ENCODE peak calls at places on chromosomes 1 and 21, in four cellular contexts. M, R, F and L are unnamed samples. For H3K36me3, the result is how much of the 10 kb centered on the place peaks cover.

GRCh38 chr1:160453443-160453842 is 53.1 kb downstream of the VANGL2 start:
- DNase-seq in R (no peak), F (no peak), M (no peak), L (no peak)

GRCh38 chr1:38891753-38892152 is 10.4 kb upstream of the GJA9 start:
- DNase-seq in M (no peak), R (no peak), F (peak), L (no peak)

GRCh38 chr21:29642551-29643245 is 297.1 kb downstream of the GRIK1 start:
- DNase-seq in M (no peak), R (no peak), F (no peak), L (no peak)

GRCh38 chr1:21775985-21776562 is 6.9 kb downstream of the USP48 start:
- DNase-seq in R (no peak), F (no peak), M (no peak), L (no peak)

GRCh38 chr1:11707621-11708276 is 16.2 kb downstream of the DRAXIN start:
- DNase-seq in F (no peak), R (no peak), M (no peak), L (no peak)

GRCh38 chr1:3405974-3406867 is 48.2 kb upstream of the ARHGEF16 start:
- DNase-seq in R (no peak), M (no peak), F (no peak), L (no peak)

GRCh38 chr1:62530516-62531154 is 66.7 kb upstream of the ANGPTL3 start:
- DNase-seq in R (peak), F (peak), M (no peak), L (peak)

GRCh38 chr1:40059292-40059959 is 18.9 kb downstream of the CAP1 start:
- DNase-seq in M (no peak), R (no peak), F (no peak), L (peak)

GRCh38 chr1:155932487-155932886 is 1.7 kb downstream of the KHDC4 start:
- DNase-seq in R (no peak), F (no peak), M (no peak), L (no peak)

GRCh38 chr1:180974236-180974635 is 48.4 kb downstream of the STX6 start:
- DNase-seq in M (no peak), R (no peak), F (peak), L (no peak)

GRCh38 chr1:180970333-180971079 is 52.2 kb downstream of the STX6 start:
- DNase-seq in R (no peak), M (no peak), F (no peak), L (no peak)

GRCh38 chr1:180969429-180969828 is 53.2 kb downstream of the STX6 start:
- DNase-seq in F (no peak), R (no peak), M (no peak), L (no peak)

GRCh38 chr1:180973360-180973759 is 49.3 kb downstream of the STX6 start:
- DNase-seq in R (no peak), M (no peak), F (no peak), L (no peak)

GRCh38 chr1:180971273-180971997 is 51.2 kb downstream of the STX6 start:
- DNase-seq in R (no peak), F (no peak), M (no peak), L (no peak)
- H3K4me3 ChIP-seq in R (no peak), F (no peak), M (no peak), L (no peak)

DNA sequence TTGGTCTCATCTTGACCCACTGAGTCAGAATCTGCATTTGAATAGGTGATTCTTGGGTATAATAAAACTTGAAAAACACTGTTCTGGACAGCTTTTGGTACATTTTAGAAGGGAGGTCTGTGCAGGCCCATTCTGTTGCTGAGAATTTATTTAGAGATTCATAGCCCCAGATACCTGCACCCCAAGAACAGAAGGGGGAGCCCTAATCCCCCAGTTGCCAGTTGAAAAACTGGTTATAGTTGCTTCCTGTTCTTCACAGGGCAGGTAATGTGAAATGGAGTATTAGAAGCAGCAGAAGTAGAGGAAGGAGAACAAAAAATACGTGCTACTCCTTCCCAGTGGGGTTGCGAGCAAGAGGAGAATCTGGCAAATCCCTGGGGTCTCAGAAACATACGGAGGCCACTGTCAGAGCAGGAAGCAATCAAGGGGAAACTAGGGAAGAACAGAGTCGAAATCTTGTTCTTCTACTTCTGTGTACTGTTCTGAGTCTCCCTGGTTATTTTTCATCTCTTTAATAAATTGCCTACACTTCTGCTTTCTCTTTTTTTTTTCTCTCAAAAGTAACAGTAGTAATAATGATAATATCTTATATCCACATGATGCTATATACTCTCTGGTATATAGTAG is 4.6 kb upstream of the CLCA2 start:
- DNase-seq in F (peak), R (peak), M (no peak), L (no peak)
- TF ChIP-seq CTCF in F (peak), R (peak), M (peak), L (peak)

GRCh38 chr1:247322437-247322836 is 9.2 kb downstream of the ZNF496 start:
- DNase-seq in F (no peak), M (no peak), R (no peak), L (no peak)

GRCh38 chr1:247326601-247327135 is 5.0 kb downstream of the ZNF496 start:
- DNase-seq in F (no peak), M (no peak), R (no peak), L (no peak)

GRCh38 chr1:247324913-247325312 is 6.8 kb downstream of the ZNF496 start:
- DNase-seq in F (peak), R (no peak), M (no peak), L (no peak)

GRCh38 chr1:247322849-247323586 is 8.6 kb downstream of the ZNF496 start:
- DNase-seq in M (no peak), F (peak), R (no peak), L (no peak)

GRCh38 chr1:247324204-247324787 is 7.4 kb downstream of the ZNF496 start:
- DNase-seq in M (no peak), F (no peak), R (no peak), L (no peak)
- H3K36me3 ChIP-seq in M (under half), F (under half), R (half or more), L (under half)

GRCh38 chr1:170095976-170096725 is 21.7 kb upstream of the KIFAP3 start:
- DNase-seq in M (no peak), R (no peak), F (peak), L (no peak)
- H3K4me3 ChIP-seq in M (no peak), R (no peak), F (peak), L (no peak)

DNA sequence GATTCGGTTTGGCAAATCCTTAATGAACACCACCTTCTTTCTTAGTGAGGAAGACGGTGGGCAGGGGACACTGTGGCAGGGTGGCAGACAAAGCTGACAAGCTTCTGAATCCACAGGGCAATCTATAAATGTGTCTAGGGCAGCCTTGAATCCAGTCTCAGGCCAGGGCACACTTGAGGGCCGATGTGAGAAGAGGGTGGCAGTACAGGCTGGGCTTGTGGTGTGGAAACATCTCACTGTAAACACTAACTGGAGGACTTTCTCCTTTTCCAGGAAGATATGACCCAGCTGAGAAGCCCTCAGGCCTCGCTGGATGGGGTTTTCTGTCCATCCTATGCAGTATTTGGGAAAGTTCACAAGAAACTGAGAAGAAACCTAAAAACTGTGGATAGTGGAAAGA is 46.5 kb downstream of the PKP1 start:
- DNase-seq in M (no peak), R (no peak), F (no peak), L (no peak)
- TF ChIP-seq CTCF in M (no peak), R (no peak), F (no peak), L (no peak)

DNA sequence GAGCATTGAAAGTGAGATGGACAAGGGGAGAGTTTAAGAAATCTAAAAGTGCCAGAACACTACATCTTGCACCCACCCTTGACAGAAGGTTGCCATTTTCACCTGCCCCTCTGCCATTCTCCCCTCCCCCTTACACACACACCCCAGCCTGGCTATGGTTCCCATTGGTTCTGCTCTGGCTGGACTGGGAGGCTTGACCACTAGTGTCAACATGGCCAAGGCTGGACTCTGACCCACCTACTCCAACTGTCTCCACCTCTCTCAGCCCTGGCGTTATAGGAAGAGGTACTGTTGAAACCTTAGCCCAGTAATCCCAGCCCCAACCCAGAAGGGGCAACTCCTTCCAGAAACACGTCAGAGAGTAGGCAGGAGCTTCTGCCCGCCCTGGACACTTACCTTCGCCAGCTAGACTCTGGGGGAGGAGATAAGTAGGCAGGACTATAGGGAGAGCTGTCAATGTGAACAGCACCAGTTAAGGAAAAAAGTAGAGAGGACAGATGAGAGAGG is 4.5 kb downstream of the CRTC2 start:
- DNase-seq in R (no peak), M (no peak), F (no peak), L (no peak)
- H3K36me3 ChIP-seq in R (under half), M (under half), F (under half), L (under half)

GRCh38 chr21:25788677-25789076 is 53.9 kb downstream of the GABPA start:
- DNase-seq in F (no peak), R (no peak), M (no peak), L (no peak)

GRCh38 chr21:25791321-25791720 is 56.5 kb downstream of the GABPA start:
- DNase-seq in R (no peak), F (no peak), M (peak), L (no peak)

GRCh38 chr21:25790122-25790951 is 55.6 kb downstream of the GABPA start:
- DNase-seq in M (peak), F (peak), R (peak), L (peak)
- H3K4me3 ChIP-seq in M (peak), F (no peak), R (peak), L (peak)

GRCh38 chr1:64651841-64652240 is 93.0 kb upstream of the RAVER2 start:
- DNase-seq in F (no peak), R (no peak), M (no peak), L (no peak)

GRCh38 chr1:64650411-64650810 is 94.5 kb upstream of the RAVER2 start:
- DNase-seq in R (peak), F (no peak), M (no peak), L (no peak)

GRCh38 chr1:64653466-64653865 is 91.4 kb upstream of the RAVER2 start:
- DNase-seq in R (no peak), M (no peak), F (no peak), L (no peak)

GRCh38 chr1:64655861-64656260 is 89.0 kb upstream of the RAVER2 start:
- DNase-seq in R (no peak), M (no peak), F (no peak), L (no peak)

GRCh38 chr1:64654519-64655341 is 90.1 kb upstream of the RAVER2 start:
- DNase-seq in R (no peak), F (no peak), M (no peak), L (no peak)
- TF ChIP-seq CTCF in R (no peak), F (peak), M (no peak), L (no peak)

GRCh38 chr21:44943686-44944550 is 4.1 kb downstream of the SLX9 start:
- DNase-seq in F (no peak), M (no peak), R (no peak), L (no peak)

GRCh38 chr21:44944596-44944995 is 4.8 kb downstream of the SLX9 start:
- DNase-seq in R (no peak), M (no peak), F (no peak), L (no peak)

GRCh38 chr21:44942566-44942965 is 2.7 kb downstream of the SLX9 start:
- DNase-seq in F (no peak), R (no peak), M (no peak), L (no peak)

GRCh38 chr21:44941567-44941966 is 1.7 kb downstream of the SLX9 start:
- DNase-seq in F (no peak), M (no peak), R (no peak), L (no peak)

DNA sequence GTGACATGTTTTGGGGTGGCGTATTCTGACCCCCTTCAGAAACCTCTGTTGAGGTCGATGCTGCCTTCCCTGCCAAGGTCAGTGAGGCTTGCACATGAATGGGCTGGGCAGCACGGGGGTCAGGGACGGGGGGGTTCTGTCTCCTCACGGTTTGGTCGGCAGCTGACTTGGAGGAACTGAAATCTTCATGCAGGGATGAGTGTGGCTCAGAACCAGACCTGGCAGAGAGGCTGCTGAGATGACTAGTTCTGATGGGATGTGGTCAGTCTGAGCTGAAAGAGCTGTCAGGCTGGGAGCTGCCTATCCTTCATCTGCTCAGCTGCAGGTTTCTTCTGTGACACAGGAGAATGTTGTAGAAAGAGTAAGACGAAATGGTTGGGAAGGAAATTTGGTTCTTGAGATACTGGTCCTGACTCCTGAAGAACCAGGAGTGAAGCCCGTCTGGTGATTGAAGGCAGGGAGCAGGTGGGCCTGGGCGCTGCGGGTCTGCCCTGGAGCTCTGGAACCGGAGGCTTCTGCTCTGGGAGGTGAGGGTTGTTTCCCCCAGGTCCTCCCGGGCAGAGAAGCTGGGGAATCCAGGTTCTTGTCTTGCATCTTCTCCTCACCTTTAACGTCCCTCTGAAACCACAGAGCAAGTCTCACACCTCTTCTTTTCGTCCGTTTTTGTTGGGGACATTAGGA is 3.3 kb downstream of the SLX9 start:
- DNase-seq in R (no peak), F (no peak), M (no peak), L (no peak)
- H3K36me3 ChIP-seq in R (under half), F (under half), M (under half), L (under half)